ENCODE peak calls at places on chromosomes 16 and 17, in six cellular contexts. One of them, this sample, is unnamed.

GRCh38 chr17:4180791-4181190 is 37.8 kb downstream of the CYB5D2 start:
- DNase-seq in AG04450: no peak
- DNase-seq in foreskin fibroblast: no peak
- DNase-seq in AG10803: no peak
- DNase-seq in ACHN: no peak
- DNase-seq in T-helper 17 cell: no peak
- DNase-seq in this sample: no peak

GRCh38 chr17:36680701-36681202 is 79.4 kb downstream of the MRM1 start:
- DNase-seq in AG04450: no peak
- DNase-seq in foreskin fibroblast: no peak
- DNase-seq in AG10803: no peak
- DNase-seq in ACHN: no peak
- DNase-seq in T-helper 17 cell: no peak
- DNase-seq in this sample: no peak

GRCh38 chr17:68778726-68779125 is 176.5 kb downstream of the ABCA8 start:
- DNase-seq in AG04450: no peak
- DNase-seq in foreskin fibroblast: no peak
- DNase-seq in AG10803: no peak
- DNase-seq in ACHN: no peak
- DNase-seq in T-helper 17 cell: no peak
- DNase-seq in this sample: no peak

GRCh38 chr16:48498761-48499600 is 111.0 kb downstream of the N4BP1 start:
- DNase-seq in AG04450: no peak
- DNase-seq in foreskin fibroblast: peak; percentile 81
- DNase-seq in AG10803: peak; percentile 83
- DNase-seq in ACHN: no peak
- DNase-seq in T-helper 17 cell: no peak
- DNase-seq in this sample: no peak

GRCh38 chr16:12220721-12221120 is 244.2 kb downstream of the SNX29 start:
- DNase-seq in AG04450: no peak
- DNase-seq in foreskin fibroblast: no peak
- DNase-seq in AG10803: no peak
- DNase-seq in ACHN: no peak
- DNase-seq in T-helper 17 cell: no peak
- DNase-seq in this sample: no peak

GRCh38 chr17:78343433-78344201 is 16.3 kb downstream of the SOCS3 start:
- DNase-seq in AG04450: no peak
- DNase-seq in foreskin fibroblast: no peak
- DNase-seq in AG10803: no peak
- DNase-seq in ACHN: no peak
- DNase-seq in T-helper 17 cell: peak; percentile 63
- DNase-seq in this sample: peak; percentile 96

GRCh38 chr17:39870776-39871175 is 2.8 kb downstream of the ZPBP2 start:
- DNase-seq in AG04450: no peak
- DNase-seq in foreskin fibroblast: no peak
- DNase-seq in AG10803: no peak
- DNase-seq in ACHN: no peak
- DNase-seq in T-helper 17 cell: no peak
- DNase-seq in this sample: no peak

GRCh38 chr16:69890114-69890890 is 60.8 kb upstream of the CLEC18A start:
- DNase-seq in AG04450: no peak
- DNase-seq in foreskin fibroblast: peak; percentile 83
- DNase-seq in AG10803: peak; percentile 75
- DNase-seq in ACHN: no peak
- DNase-seq in T-helper 17 cell: no peak
- DNase-seq in this sample: no peak

GRCh38 chr17:1467898-1468492 is 12.0 kb upstream of the CRK start:
- DNase-seq in AG04450: no peak
- DNase-seq in foreskin fibroblast: peak; percentile 47
- DNase-seq in AG10803: no peak
- DNase-seq in ACHN: no peak
- DNase-seq in T-helper 17 cell: no peak
- DNase-seq in this sample: no peak

GRCh38 chr17:74877592-74878543 is 5.1 kb upstream of the FDXR start:
- DNase-seq in AG04450: no peak
- DNase-seq in foreskin fibroblast: peak; percentile 18
- DNase-seq in AG10803: no peak
- DNase-seq in ACHN: no peak
- DNase-seq in T-helper 17 cell: no peak
- DNase-seq in this sample: no peak

GRCh38 chr17:31907342-31907975 is 6.0 kb upstream of the UTP6 start:
- DNase-seq in AG04450: peak; percentile 21
- DNase-seq in foreskin fibroblast: peak; percentile 76
- DNase-seq in AG10803: peak; percentile 57
- DNase-seq in ACHN: no peak
- DNase-seq in T-helper 17 cell: no peak
- DNase-seq in this sample: no peak

GRCh38 chr17:67600408-67600807 is 117.3 kb upstream of the NOL11 start:
- DNase-seq in AG04450: no peak
- DNase-seq in foreskin fibroblast: no peak
- DNase-seq in AG10803: no peak
- DNase-seq in ACHN: no peak
- DNase-seq in T-helper 17 cell: no peak
- DNase-seq in this sample: no peak

GRCh38 chr16:62967606-62968005 is 931.4 kb upstream of the CDH8 start:
- DNase-seq in AG04450: no peak
- DNase-seq in foreskin fibroblast: no peak
- DNase-seq in AG10803: no peak
- DNase-seq in ACHN: no peak
- DNase-seq in T-helper 17 cell: no peak
- DNase-seq in this sample: no peak

GRCh38 chr17:14038206-14038605 is 31.1 kb upstream of the COX10 start:
- DNase-seq in AG04450: no peak
- DNase-seq in foreskin fibroblast: peak; percentile 59
- DNase-seq in AG10803: peak; percentile 72
- DNase-seq in ACHN: no peak
- DNase-seq in T-helper 17 cell: no peak
- DNase-seq in this sample: no peak

GRCh38 chr16:80670170-80670865 is 129.5 kb downstream of the DYNLRB2 start:
- DNase-seq in AG04450: no peak
- DNase-seq in foreskin fibroblast: no peak
- DNase-seq in AG10803: no peak
- DNase-seq in ACHN: no peak
- DNase-seq in T-helper 17 cell: no peak
- DNase-seq in this sample: peak; percentile 13

GRCh38 chr16:66695935-66696668 is 441 bp downstream of the CMTM4 start:
- DNase-seq in AG04450: no peak
- DNase-seq in foreskin fibroblast: no peak
- DNase-seq in AG10803: no peak
- DNase-seq in ACHN: peak; percentile 8
- DNase-seq in T-helper 17 cell: no peak
- DNase-seq in this sample: no peak

GRCh38 chr17:45221997-45222272 is 250 bp downstream of the FMNL1 start:
- DNase-seq in AG04450: no peak
- DNase-seq in foreskin fibroblast: no peak
- DNase-seq in AG10803: no peak
- DNase-seq in ACHN: no peak
- DNase-seq in T-helper 17 cell: no peak
- DNase-seq in this sample: no peak

GRCh38 chr17:40099627-40100418 is 566 bp downstream of the NR1D1 start:
- DNase-seq in AG04450: no peak
- DNase-seq in foreskin fibroblast: no peak
- DNase-seq in AG10803: no peak
- DNase-seq in ACHN: peak; percentile 27
- DNase-seq in T-helper 17 cell: no peak
- DNase-seq in this sample: no peak

GRCh38 chr17:46080118-46081017 is 81.3 kb downstream of the STH start:
- DNase-seq in AG04450: no peak
- DNase-seq in foreskin fibroblast: no peak
- DNase-seq in AG10803: no peak
- DNase-seq in ACHN: no peak
- DNase-seq in T-helper 17 cell: no peak
- DNase-seq in this sample: no peak

GRCh38 chr17:32104158-32104557 is 38.1 kb upstream of the RHOT1 start:
- DNase-seq in AG04450: no peak
- DNase-seq in foreskin fibroblast: no peak
- DNase-seq in AG10803: no peak
- DNase-seq in ACHN: no peak
- DNase-seq in T-helper 17 cell: no peak
- DNase-seq in this sample: no peak

GRCh38 chr17:56292628-56293027 is 139.4 kb downstream of the ANKFN1 start:
- DNase-seq in AG04450: no peak
- DNase-seq in foreskin fibroblast: peak; percentile 27
- DNase-seq in AG10803: no peak
- DNase-seq in ACHN: no peak
- DNase-seq in T-helper 17 cell: no peak
- DNase-seq in this sample: no peak

GRCh38 chr17:5793899-5794298 is 209.6 kb upstream of the NLRP1 start:
- DNase-seq in AG04450: no peak
- DNase-seq in foreskin fibroblast: peak; percentile 32
- DNase-seq in AG10803: no peak
- DNase-seq in ACHN: peak; percentile 30
- DNase-seq in T-helper 17 cell: no peak
- DNase-seq in this sample: no peak

GRCh38 chr16:49596119-49596518 is 222.5 kb downstream of the C16orf78 start:
- DNase-seq in AG04450: no peak
- DNase-seq in foreskin fibroblast: no peak
- DNase-seq in AG10803: no peak
- DNase-seq in ACHN: no peak
- DNase-seq in T-helper 17 cell: no peak
- DNase-seq in this sample: peak; percentile 1

GRCh38 chr17:39981207-39982068 is 831 bp downstream of the PSMD3 start:
- DNase-seq in AG04450: no peak
- DNase-seq in foreskin fibroblast: no peak
- DNase-seq in AG10803: no peak
- DNase-seq in ACHN: no peak
- DNase-seq in T-helper 17 cell: no peak
- DNase-seq in this sample: no peak

GRCh38 chr17:41009301-41009760 is 403 bp upstream of the KRTAP3-1 start:
- DNase-seq in AG04450: no peak
- DNase-seq in foreskin fibroblast: no peak
- DNase-seq in AG10803: no peak
- DNase-seq in ACHN: no peak
- DNase-seq in T-helper 17 cell: no peak
- DNase-seq in this sample: no peak

GRCh38 chr16:48860341-48860740 is 250.4 kb upstream of the N4BP1 start:
- DNase-seq in AG04450: no peak
- DNase-seq in foreskin fibroblast: peak; percentile 8
- DNase-seq in AG10803: peak; percentile 4
- DNase-seq in ACHN: no peak
- DNase-seq in T-helper 17 cell: no peak
- DNase-seq in this sample: no peak

GRCh38 chr17:62688398-62689140 is 61.1 kb downstream of the MRC2 start:
- DNase-seq in AG04450: no peak
- DNase-seq in foreskin fibroblast: peak; percentile 30
- DNase-seq in AG10803: no peak
- DNase-seq in ACHN: no peak
- DNase-seq in T-helper 17 cell: no peak
- DNase-seq in this sample: no peak

GRCh38 chr17:72555052-72555451 is 434.2 kb downstream of the SOX9 start:
- DNase-seq in AG04450: no peak
- DNase-seq in foreskin fibroblast: no peak
- DNase-seq in AG10803: no peak
- DNase-seq in ACHN: no peak
- DNase-seq in T-helper 17 cell: no peak
- DNase-seq in this sample: no peak

GRCh38 chr16:83619381-83620150 is 188.2 kb upstream of the HSBP1 start:
- DNase-seq in AG04450: no peak
- DNase-seq in foreskin fibroblast: no peak
- DNase-seq in AG10803: no peak
- DNase-seq in ACHN: no peak
- DNase-seq in T-helper 17 cell: no peak
- DNase-seq in this sample: no peak

GRCh38 chr17:67476787-67477335 is 99.8 kb downstream of the PITPNC1 start:
- DNase-seq in AG04450: no peak
- DNase-seq in foreskin fibroblast: no peak
- DNase-seq in AG10803: no peak
- DNase-seq in ACHN: no peak
- DNase-seq in T-helper 17 cell: no peak
- DNase-seq in this sample: no peak

GRCh38 chr17:9900019-9900594 is 5.0 kb downstream of the RCVRN start:
- DNase-seq in AG04450: no peak
- DNase-seq in foreskin fibroblast: peak; percentile 10
- DNase-seq in AG10803: peak; percentile 80
- DNase-seq in ACHN: no peak
- DNase-seq in T-helper 17 cell: no peak
- DNase-seq in this sample: no peak

GRCh38 chr16:12158428-12158827 is 181.9 kb downstream of the SNX29 start:
- DNase-seq in AG04450: no peak
- DNase-seq in foreskin fibroblast: peak; percentile 97
- DNase-seq in AG10803: peak; percentile 99
- DNase-seq in ACHN: peak; percentile 23
- DNase-seq in T-helper 17 cell: no peak
- DNase-seq in this sample: no peak